ENCODE peak calls at places on chromosomes 5 and 9, in seven cellular contexts. Z is stomach, J is fibroblast of gingiva, K is anterior cingulate cortex, Q is NCI-H460, D is T-cell, G is fibroblast of lung. Y is an unnamed sample.

GRCh38 chr5:61409568-61409967 is 77.5 kb downstream of the ZSWIM6 start:
- DNase-seq in G (peak; percentile 93), K (no peak), Z (no peak), Q (peak; percentile 66), J (peak; percentile 81), D (no peak), Y (peak; percentile 86)

GRCh38 chr9:75148551-75148950 is 60.2 kb downstream of the OSTF1 start:
- DNase-seq in G (peak; percentile 93), D (no peak), Q (no peak), J (peak; percentile 93), Z (no peak), K (no peak), Y (peak; percentile 72)

GRCh38 chr5:8517461-8517860 is 648.5 kb downstream of the MTRR start:
- DNase-seq in K (no peak), Q (no peak), G (peak; percentile 8), J (no peak), Z (no peak), D (no peak), Y (no peak)

GRCh38 chr9:129751841-129752801 is 721 bp downstream of the PTGES start:
- DNase-seq in J (peak; percentile 25), G (peak; percentile 29), D (no peak), Z (peak; percentile 80), Q (no peak), K (no peak), Y (no peak)

GRCh38 chr9:96417610-96418073 is 528 bp downstream of the ZNF367 start:
- DNase-seq in G (no peak), Z (no peak), K (no peak), J (no peak), Q (no peak), D (peak; percentile 29), Y (no peak)

GRCh38 chr9:136554870-136555269 is 9.0 kb upstream of the NOTCH1 start:
- DNase-seq in J (no peak), D (no peak), Z (no peak), Q (no peak), G (no peak), K (no peak), Y (no peak)

GRCh38 chr9:3746296-3747275 is 220.8 kb upstream of the RFX3 start:
- DNase-seq in Q (no peak), G (peak; percentile 59), K (no peak), J (peak; percentile 71), Z (no peak), D (no peak), Y (peak; percentile 45)

GRCh38 chr5:103601314-103601713 is 38.7 kb upstream of the NUDT12 start:
- DNase-seq in Z (no peak), J (no peak), G (no peak), K (no peak), D (no peak), Q (no peak), Y (no peak)

GRCh38 chr5:178208540-178209227 is 4.4 kb downstream of the HNRNPAB start:
- DNase-seq in D (no peak), J (no peak), Z (no peak), K (no peak), Q (no peak), G (no peak), Y (peak; percentile 38)

GRCh38 chr9:129258823-129259301 is 80.8 kb upstream of the IER5L start:
- DNase-seq in Z (no peak), K (no peak), G (no peak), J (no peak), Q (no peak), D (no peak), Y (no peak)

GRCh38 chr5:168401226-168401625 is 85.0 kb upstream of the RARS1 start:
- DNase-seq in Q (no peak), Z (no peak), K (no peak), J (no peak), G (no peak), D (no peak), Y (no peak)

GRCh38 chr5:435156-435790 is 7.7 kb upstream of the EXOC3 start:
- DNase-seq in K (no peak), G (no peak), D (no peak), J (no peak), Q (no peak), Z (no peak), Y (no peak)

GRCh38 chr5:38396766-38397165 is 138.4 kb downstream of the EGFLAM start:
- DNase-seq in D (no peak), G (no peak), Q (no peak), J (no peak), K (no peak), Z (no peak), Y (no peak)

GRCh38 chr5:122300374-122300773 is 11.7 kb upstream of the SNCAIP start:
- DNase-seq in K (no peak), Q (no peak), D (no peak), J (no peak), G (no peak), Z (no peak), Y (no peak)

GRCh38 chr5:55633574-55634203 is 78.4 kb downstream of the SLC38A9 start:
- DNase-seq in Q (peak; percentile 9), G (no peak), J (no peak), K (no peak), Z (no peak), D (no peak), Y (no peak)

GRCh38 chr5:117713585-117714198 is 1139.1 kb upstream of the SEMA6A start:
- DNase-seq in J (peak; percentile 5), Q (no peak), Z (no peak), G (peak; percentile 12), K (no peak), D (no peak), Y (no peak)

GRCh38 chr9:115006660-115007059 is 76.3 kb upstream of the TNFSF8 start:
- DNase-seq in K (no peak), G (peak; percentile 76), D (no peak), J (peak; percentile 95), Z (no peak), Q (no peak), Y (peak; percentile 13)

GRCh38 chr9:113991714-113992113 is 86.4 kb downstream of the AMBP start:
- DNase-seq in Q (no peak), G (no peak), Z (no peak), D (no peak), K (no peak), J (no peak), Y (no peak)

GRCh38 chr5:132225165-132226032 is 2.3 kb downstream of the P4HA2 start:
- DNase-seq in Z (peak; percentile 60), J (peak; percentile 60), K (peak; percentile 40), D (peak; percentile 23), Q (no peak), G (peak; percentile 96), Y (peak; percentile 55)

GRCh38 chr5:20114536-20114935 is 126.5 kb upstream of the CDH18 start:
- DNase-seq in J (no peak), K (no peak), D (no peak), Z (no peak), G (no peak), Q (no peak), Y (no peak)

GRCh38 chr9:135506327-135507103 is 6.0 kb downstream of the MRPS2 start:
- DNase-seq in J (no peak), Q (peak; percentile 71), G (no peak), D (no peak), K (no peak), Z (no peak), Y (no peak)

GRCh38 chr9:76414656-76415055 is 20.4 kb upstream of the RFK start:
- DNase-seq in D (no peak), G (peak; percentile 70), Q (no peak), Z (no peak), J (no peak), K (no peak), Y (no peak)

GRCh38 chr5:148290271-148291195 is 21.7 kb upstream of the SPINK7 start:
- DNase-seq in Q (peak; percentile 43), G (peak; percentile 47), D (no peak), K (no peak), J (no peak), Z (no peak), Y (peak; percentile 11)